ENCODE peak calls at places on chromosome 16, in seven cellular contexts. One of them, this sample, is unnamed.

GRCh38 chr16:4886151-4886550 is 38.9 kb downstream of the UBN1 start:
- DNase-seq in aorta: no peak
- DNase-seq in HCT116: no peak
- DNase-seq in psoas muscle: peak; percentile 3
- DNase-seq in PC-9: no peak
- DNase-seq in Panc1: no peak
- DNase-seq in heart left ventricle: no peak
- DNase-seq in this sample: no peak

GRCh38 chr16:51165043-51165442 is 14.0 kb upstream of the SALL1 start:
- DNase-seq in heart left ventricle: no peak
- DNase-seq in aorta: no peak
- DNase-seq in PC-9: no peak
- DNase-seq in Panc1: no peak
- DNase-seq in psoas muscle: no peak
- DNase-seq in HCT116: no peak
- DNase-seq in this sample: no peak

GRCh38 chr16:11151156-11151904 is 104.7 kb downstream of the SOCS1 start:
- DNase-seq in heart left ventricle: no peak
- DNase-seq in PC-9: no peak
- DNase-seq in Panc1: no peak
- DNase-seq in aorta: no peak
- DNase-seq in psoas muscle: no peak
- DNase-seq in HCT116: no peak
- DNase-seq in this sample: no peak

GRCh38 chr16:24834459-24835335 is 11.1 kb upstream of the SLC5A11 start:
- DNase-seq in PC-9: peak; percentile 56
- DNase-seq in heart left ventricle: no peak
- DNase-seq in psoas muscle: no peak
- DNase-seq in HCT116: peak; percentile 18
- DNase-seq in Panc1: no peak
- DNase-seq in aorta: no peak
- DNase-seq in this sample: peak; percentile 34

GRCh38 chr16:12920739-12921138 is 19.3 kb downstream of the SHISA9 start:
- DNase-seq in aorta: no peak
- DNase-seq in PC-9: no peak
- DNase-seq in psoas muscle: no peak
- DNase-seq in heart left ventricle: no peak
- DNase-seq in HCT116: no peak
- DNase-seq in Panc1: no peak
- DNase-seq in this sample: no peak

GRCh38 chr16:63983401-63983800 is 1138.5 kb downstream of the CDH11 start:
- DNase-seq in PC-9: no peak
- DNase-seq in psoas muscle: no peak
- DNase-seq in heart left ventricle: no peak
- DNase-seq in aorta: no peak
- DNase-seq in Panc1: no peak
- DNase-seq in HCT116: no peak
- DNase-seq in this sample: no peak

GRCh38 chr16:10809706-10810105 is 8.9 kb downstream of the TVP23A start:
- DNase-seq in PC-9: no peak
- DNase-seq in HCT116: no peak
- DNase-seq in psoas muscle: no peak
- DNase-seq in heart left ventricle: no peak
- DNase-seq in aorta: no peak
- DNase-seq in Panc1: no peak
- DNase-seq in this sample: no peak

GRCh38 chr16:30377050-30377811 is 2.6 kb downstream of the MYL11 start:
- DNase-seq in heart left ventricle: no peak
- DNase-seq in HCT116: no peak
- DNase-seq in Panc1: no peak
- DNase-seq in PC-9: no peak
- DNase-seq in psoas muscle: no peak
- DNase-seq in aorta: no peak
- DNase-seq in this sample: no peak

GRCh38 chr16:64627781-64628180 is 494.1 kb downstream of the CDH11 start:
- DNase-seq in Panc1: no peak
- DNase-seq in heart left ventricle: peak; percentile 84
- DNase-seq in aorta: peak; percentile 69
- DNase-seq in psoas muscle: peak; percentile 57
- DNase-seq in HCT116: no peak
- DNase-seq in PC-9: no peak
- DNase-seq in this sample: no peak

GRCh38 chr16:1325673-1326371 is 7.6 kb upstream of the BAIAP3 start:
- DNase-seq in aorta: no peak
- DNase-seq in HCT116: no peak
- DNase-seq in heart left ventricle: no peak
- DNase-seq in Panc1: no peak
- DNase-seq in PC-9: no peak
- DNase-seq in psoas muscle: no peak
- DNase-seq in this sample: no peak

GRCh38 chr16:1322407-1322806 is 11.0 kb upstream of the BAIAP3 start:
- DNase-seq in PC-9: no peak
- DNase-seq in psoas muscle: no peak
- DNase-seq in heart left ventricle: no peak
- DNase-seq in aorta: no peak
- DNase-seq in HCT116: no peak
- DNase-seq in Panc1: no peak
- DNase-seq in this sample: no peak

GRCh38 chr16:1325261-1325660 is 8.2 kb upstream of the BAIAP3 start:
- DNase-seq in heart left ventricle: no peak
- DNase-seq in Panc1: no peak
- DNase-seq in PC-9: no peak
- DNase-seq in aorta: no peak
- DNase-seq in HCT116: no peak
- DNase-seq in psoas muscle: no peak
- DNase-seq in this sample: no peak

GRCh38 chr16:1324286-1324826 is 9.1 kb upstream of the BAIAP3 start:
- DNase-seq in aorta: no peak
- DNase-seq in HCT116: no peak
- DNase-seq in PC-9: no peak
- DNase-seq in psoas muscle: no peak
- DNase-seq in Panc1: no peak
- DNase-seq in heart left ventricle: no peak
- DNase-seq in this sample: no peak

GRCh38 chr16:1323296-1324239 is 9.9 kb upstream of the BAIAP3 start:
- DNase-seq in HCT116: no peak
- DNase-seq in Panc1: no peak
- DNase-seq in PC-9: no peak
- DNase-seq in heart left ventricle: no peak
- DNase-seq in aorta: no peak
- DNase-seq in psoas muscle: no peak
- DNase-seq in this sample: no peak
- H3K36me3 ChIP-seq in HCT116: peaks cover 31% of the 10 kb centered on the region
- H3K36me3 ChIP-seq in Panc1: peaks cover 5% of the 10 kb centered on the region
- H3K36me3 ChIP-seq in PC-9: peaks cover 7% of the 10 kb centered on the region
- H3K36me3 ChIP-seq in heart left ventricle: peaks cover 66% of the 10 kb centered on the region
- H3K36me3 ChIP-seq in aorta: peaks cover 11% of the 10 kb centered on the region
- H3K36me3 ChIP-seq in psoas muscle: peaks cover 9% of the 10 kb centered on the region
- H3K36me3 ChIP-seq in this sample: peaks cover 56% of the 10 kb centered on the region

DNA sequence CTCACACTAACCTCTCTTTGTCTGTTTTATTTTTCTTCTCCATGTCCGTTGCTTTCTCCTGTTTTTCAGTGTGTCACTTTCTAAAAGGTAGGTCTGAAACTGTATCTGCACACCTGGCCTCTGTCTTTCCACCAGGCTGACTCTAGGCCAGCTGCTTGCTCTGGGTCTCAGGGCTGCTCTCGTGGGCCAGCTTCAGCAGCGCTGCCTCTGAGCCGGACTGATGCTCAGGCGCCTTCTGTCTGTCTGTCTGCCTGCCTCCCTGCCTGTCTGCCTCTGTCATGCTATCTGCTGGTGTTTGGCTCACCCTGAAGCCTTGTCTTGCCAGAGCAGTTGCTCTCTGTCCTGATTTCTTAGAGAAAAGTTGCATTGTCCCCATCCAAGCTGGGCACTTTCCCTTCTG is 16.1 kb upstream of the ATP6V0C start:
- DNase-seq in heart left ventricle: no peak
- DNase-seq in HCT116: no peak
- DNase-seq in aorta: no peak
- DNase-seq in Panc1: no peak
- DNase-seq in psoas muscle: no peak
- DNase-seq in PC-9: no peak
- DNase-seq in this sample: no peak
- H3K27ac ChIP-seq in heart left ventricle: peak overlapping the region; percentile 32
- H3K27ac ChIP-seq in HCT116: no peak overlapping the region
- H3K27ac ChIP-seq in aorta: no peak overlapping the region
- H3K27ac ChIP-seq in Panc1: no peak overlapping the region
- H3K27ac ChIP-seq in psoas muscle: peak overlapping the region; percentile 60
- H3K27ac ChIP-seq in PC-9: no peak overlapping the region
- H3K27ac ChIP-seq in this sample: no peak overlapping the region

GRCh38 chr16:54283735-54284318 is 2.8 kb downstream of the IRX3 start:
- DNase-seq in heart left ventricle: no peak
- DNase-seq in Panc1: no peak
- DNase-seq in psoas muscle: peak; percentile 59
- DNase-seq in HCT116: no peak
- DNase-seq in aorta: no peak
- DNase-seq in PC-9: no peak
- DNase-seq in this sample: no peak
- H3K4me3 ChIP-seq in heart left ventricle: peak overlapping the region; percentile 64
- H3K4me3 ChIP-seq in Panc1: peak overlapping the region; percentile 77
- H3K4me3 ChIP-seq in psoas muscle: peak overlapping the region; percentile 78
- H3K4me3 ChIP-seq in HCT116: no peak overlapping the region
- H3K4me3 ChIP-seq in aorta: no peak overlapping the region
- H3K4me3 ChIP-seq in PC-9: peak overlapping the region; percentile 98
- H3K4me3 ChIP-seq in this sample: peak overlapping the region; percentile 64

GRCh38 chr16:68475071-68475470 is 26.8 kb upstream of the SMPD3 start:
- DNase-seq in PC-9: peak; percentile 87
- DNase-seq in heart left ventricle: no peak
- DNase-seq in Panc1: no peak
- DNase-seq in aorta: no peak
- DNase-seq in HCT116: no peak
- DNase-seq in psoas muscle: no peak
- DNase-seq in this sample: no peak
- H3K36me3 ChIP-seq in PC-9: no peaks in the 10 kb centered on the region
- H3K36me3 ChIP-seq in heart left ventricle: no peaks in the 10 kb centered on the region
- H3K36me3 ChIP-seq in Panc1: no peaks in the 10 kb centered on the region
- H3K36me3 ChIP-seq in aorta: no peaks in the 10 kb centered on the region
- H3K36me3 ChIP-seq in HCT116: no peaks in the 10 kb centered on the region
- H3K36me3 ChIP-seq in psoas muscle: no peaks in the 10 kb centered on the region
- H3K36me3 ChIP-seq in this sample: no peaks in the 10 kb centered on the region

GRCh38 chr16:57297856-57298255 is 13.4 kb upstream of the PLLP start:
- DNase-seq in psoas muscle: no peak
- DNase-seq in HCT116: no peak
- DNase-seq in heart left ventricle: no peak
- DNase-seq in Panc1: no peak
- DNase-seq in PC-9: no peak
- DNase-seq in aorta: no peak
- DNase-seq in this sample: no peak

GRCh38 chr16:57301126-57301817 is 16.8 kb upstream of the PLLP start:
- DNase-seq in Panc1: no peak
- DNase-seq in psoas muscle: peak; percentile 56
- DNase-seq in HCT116: no peak
- DNase-seq in aorta: no peak
- DNase-seq in heart left ventricle: peak; percentile 40
- DNase-seq in PC-9: no peak
- DNase-seq in this sample: no peak

GRCh38 chr16:57299009-57299718 is 14.7 kb upstream of the PLLP start:
- DNase-seq in psoas muscle: no peak
- DNase-seq in aorta: peak; percentile 74
- DNase-seq in HCT116: no peak
- DNase-seq in PC-9: no peak
- DNase-seq in Panc1: no peak
- DNase-seq in heart left ventricle: peak; percentile 65
- DNase-seq in this sample: peak; percentile 79

GRCh38 chr16:57299719-57300386 is 15.4 kb upstream of the PLLP start:
- DNase-seq in Panc1: peak; percentile 92
- DNase-seq in aorta: peak; percentile 91
- DNase-seq in PC-9: peak; percentile 82
- DNase-seq in HCT116: peak; percentile 90
- DNase-seq in heart left ventricle: peak; percentile 91
- DNase-seq in psoas muscle: peak; percentile 92
- DNase-seq in this sample: peak; percentile 92

DNA sequence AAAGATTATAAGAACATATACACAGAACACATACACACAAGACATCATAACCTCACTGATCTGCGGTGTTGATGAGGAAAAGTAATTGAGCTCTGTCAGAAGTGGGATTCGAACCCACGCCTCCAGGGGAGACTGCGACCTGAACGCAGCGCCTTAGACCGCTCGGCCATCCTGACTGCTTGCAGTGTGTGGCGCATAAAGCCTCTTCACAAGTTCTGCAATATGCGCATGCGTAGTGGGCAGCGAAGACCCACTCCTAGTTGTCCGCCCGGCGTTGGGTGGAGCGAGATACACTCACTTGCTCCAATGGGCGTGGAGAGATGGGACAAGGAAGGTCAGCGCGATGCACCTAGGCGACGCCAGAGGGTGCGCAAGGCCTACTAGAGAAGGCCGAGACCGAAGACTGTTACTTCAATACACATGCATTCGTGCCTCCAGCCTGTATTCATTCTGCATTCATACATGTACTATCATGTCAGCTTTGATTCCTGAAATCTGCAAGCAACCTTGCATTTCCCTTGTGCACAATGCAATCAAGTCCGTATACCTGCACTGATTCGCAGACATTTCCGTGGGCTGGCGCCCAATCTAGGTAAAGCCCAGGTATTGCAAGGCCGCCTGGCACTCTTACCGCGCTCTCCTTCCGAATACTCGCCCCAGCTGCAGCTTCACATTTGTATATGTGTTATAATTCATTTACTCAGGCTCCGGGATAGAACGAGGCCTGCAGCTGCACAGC is 16.1 kb upstream of the PLLP start:
- DNase-seq in psoas muscle: peak; percentile 99
- DNase-seq in PC-9: peak; percentile 98
- DNase-seq in HCT116: peak; percentile 97
- DNase-seq in aorta: peak; percentile 99
- DNase-seq in Panc1: peak; percentile 96
- DNase-seq in heart left ventricle: peak; percentile 98
- DNase-seq in this sample: peak; percentile 98
- H3K27ac ChIP-seq in psoas muscle: peak overlapping the region; percentile 84
- H3K27ac ChIP-seq in PC-9: peak overlapping the region; percentile 67
- H3K27ac ChIP-seq in HCT116: no peak overlapping the region
- H3K27ac ChIP-seq in aorta: no peak overlapping the region
- H3K27ac ChIP-seq in Panc1: peak overlapping the region; percentile 54
- H3K27ac ChIP-seq in heart left ventricle: peak overlapping the region; percentile 94
- H3K27ac ChIP-seq in this sample: peak overlapping the region; percentile 51

DNA sequence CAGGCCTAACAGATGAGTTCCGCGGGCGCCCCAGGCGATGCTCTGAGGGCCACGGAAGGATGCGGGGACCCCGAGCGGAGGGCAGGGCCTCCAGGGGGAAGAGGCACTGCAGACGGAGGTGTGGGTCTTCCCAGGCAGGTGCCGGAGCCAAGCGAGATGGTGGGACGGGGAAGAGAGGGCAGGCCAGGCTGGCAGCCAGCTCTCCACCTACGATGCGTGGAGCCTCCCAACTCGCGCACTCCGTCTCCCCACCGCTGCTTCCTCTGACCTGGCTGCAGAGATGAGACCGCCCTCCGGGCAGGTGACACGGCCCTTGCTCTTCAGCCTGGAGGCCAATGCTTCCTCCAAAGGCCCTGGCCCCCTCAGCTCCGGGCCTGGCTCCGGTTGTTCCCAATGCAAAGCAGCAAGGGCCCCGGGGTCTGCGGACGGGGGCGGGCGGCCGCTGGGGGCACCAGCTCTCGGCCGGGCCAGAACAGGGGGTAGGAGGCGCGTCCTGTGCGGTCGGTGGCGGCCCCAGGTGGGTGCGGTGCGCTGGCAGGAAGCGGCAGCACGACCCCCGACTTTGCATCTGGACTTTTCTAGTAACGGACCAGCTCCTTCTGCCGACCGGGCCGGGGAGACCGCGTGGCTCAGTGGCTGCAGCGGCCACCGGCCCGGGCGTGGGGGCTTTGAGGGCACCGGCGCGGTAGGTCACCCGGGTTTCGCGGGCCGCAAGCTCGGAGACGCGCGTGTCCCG is 1.5 kb upstream of the SOX8 start:
- DNase-seq in PC-9: no peak
- DNase-seq in Panc1: no peak
- DNase-seq in HCT116: no peak
- DNase-seq in heart left ventricle: no peak
- DNase-seq in aorta: peak; percentile 35
- DNase-seq in psoas muscle: no peak
- DNase-seq in this sample: no peak
- H3K4me3 ChIP-seq in PC-9: no peak overlapping the region
- H3K4me3 ChIP-seq in Panc1: no peak overlapping the region
- H3K4me3 ChIP-seq in HCT116: no peak overlapping the region
- H3K4me3 ChIP-seq in heart left ventricle: peak overlapping the region; percentile 57
- H3K4me3 ChIP-seq in aorta: no peak overlapping the region
- H3K4me3 ChIP-seq in psoas muscle: peak overlapping the region; percentile 61
- H3K4me3 ChIP-seq in this sample: no peak overlapping the region

This sample was measured in brain microvascular endothelial cell.